ENCODE peak calls at places on chromosomes 3 and 15, in five cellular contexts. D, L, B, K and X are unnamed samples.

GRCh38 chr3:63076357-63076756 is 201.1 kb upstream of the CADPS start:
- DNase-seq in D (no peak), B (no peak), L (no peak), K (no peak), X (no peak)

GRCh38 chr3:123997543-123997942 is 5.6 kb upstream of the ROPN1 start:
- DNase-seq in K (no peak), D (peak; percentile 3), L (no peak), B (no peak), X (no peak)

GRCh38 chr15:31326729-31327673 is at the start of gene KLF13:
- DNase-seq in L (no peak), B (peak; percentile 72), K (no peak), D (peak; percentile 64), X (no peak)

GRCh38 chr15:34437687-34438086 is at the start of gene GOLGA8A:
- DNase-seq in B (peak; percentile 57), D (peak; percentile 51), K (peak; percentile 46), L (peak; percentile 70), X (peak; percentile 39)

GRCh38 chr3:30293621-30294240 is 312.7 kb upstream of the TGFBR2 start:
- DNase-seq in B (no peak), K (no peak), D (no peak), L (no peak), X (no peak)

GRCh38 chr3:172038823-172039222 is 555 bp upstream of the FNDC3B start:
- DNase-seq in D (peak; percentile 49), K (no peak), B (peak; percentile 67), L (peak; percentile 47), X (no peak)

GRCh38 chr3:111747490-111747889 is 111.6 kb upstream of the PHLDB2 start:
- DNase-seq in L (no peak), K (no peak), D (peak; percentile 73), B (peak; percentile 28), X (no peak)

GRCh38 chr15:79978694-79979519 is 7.9 kb upstream of the BCL2A1 start:
- DNase-seq in B (peak; percentile 29), K (no peak), L (no peak), D (peak; percentile 89), X (no peak)

GRCh38 chr3:195068481-195069080 is 202.4 kb downstream of the XXYLT1 start:
- DNase-seq in B (no peak), L (no peak), K (no peak), D (no peak), X (no peak)

GRCh38 chr3:44966795-44967278 is 9.1 kb downstream of the ZDHHC3 start:
- DNase-seq in B (no peak), L (no peak), K (no peak), D (no peak), X (no peak)

GRCh38 chr15:28043625-28044520 is 55.2 kb downstream of the OCA2 start:
- DNase-seq in L (no peak), K (no peak), D (no peak), B (no peak), X (no peak)

GRCh38 chr3:185688808-185689207 is 102.7 kb downstream of the SENP2 start:
- DNase-seq in D (peak; percentile 99), B (peak; percentile 99), K (peak; percentile 34), L (peak; percentile 38), X (no peak)

GRCh38 chr15:92421980-92422379 is 28.3 kb downstream of the ST8SIA2 start:
- DNase-seq in B (peak; percentile 42), L (no peak), D (peak; percentile 14), K (no peak), X (no peak)

GRCh38 chr3:70615286-70615685 is 302.8 kb upstream of the MDFIC2 start:
- DNase-seq in K (peak; percentile 56), D (no peak), B (no peak), L (peak; percentile 82), X (no peak)

GRCh38 chr3:33791477-33792166 is 6.8 kb upstream of the PDCD6IP start:
- DNase-seq in D (peak; percentile 41), B (peak; percentile 79), L (no peak), K (no peak), X (no peak)

GRCh38 chr15:66749841-66750575 is 48.0 kb downstream of the SMAD6 start:
- DNase-seq in K (no peak), D (no peak), L (no peak), B (no peak), X (no peak)

GRCh38 chr3:195119461-195120198 is 151.3 kb downstream of the XXYLT1 start:
- DNase-seq in K (peak; percentile 75), D (peak; percentile 86), L (peak; percentile 81), B (peak; percentile 95), X (peak; percentile 54)

GRCh38 chr3:148727242-148727641 is 29.5 kb downstream of the AGTR1 start:
- DNase-seq in K (no peak), B (peak; percentile 26), L (peak; percentile 68), D (no peak), X (peak; percentile 31)

GRCh38 chr3:167078070-167078622 is 302.0 kb downstream of the ZBBX start:
- DNase-seq in K (no peak), B (peak; percentile 13), L (no peak), D (no peak), X (no peak)

GRCh38 chr3:15287565-15288330 is 44.6 kb downstream of the SH3BP5 start:
- DNase-seq in K (no peak), L (no peak), B (peak; percentile 96), D (peak; percentile 94), X (no peak)

GRCh38 chr3:110149763-110150162 is 812.4 kb upstream of the DPPA4 start:
- DNase-seq in L (no peak), K (no peak), D (peak; percentile 25), B (no peak), X (no peak)

GRCh38 chr3:109729111-109729510 is 391.8 kb upstream of the DPPA4 start:
- DNase-seq in L (no peak), K (no peak), D (peak; percentile 7), B (peak; percentile 2), X (no peak)

GRCh38 chr3:168040624-168041208 is 55.0 kb downstream of the GOLIM4 start:
- DNase-seq in L (peak; percentile 45), D (peak; percentile 74), B (peak; percentile 77), K (no peak), X (no peak)

GRCh38 chr3:139906441-139906840 is 28.5 kb upstream of the CLSTN2 start:
- DNase-seq in D (peak; percentile 22), K (peak; percentile 19), B (peak; percentile 81), L (peak; percentile 34), X (no peak)

GRCh38 chr3:64906011-64906410 is 218.2 kb upstream of the ADAMTS9 start:
- DNase-seq in K (no peak), B (no peak), D (no peak), L (no peak), X (no peak)

GRCh38 chr3:128665362-128666021 is 14.9 kb upstream of the RPN1 start:
- DNase-seq in B (peak; percentile 22), L (no peak), D (no peak), K (no peak), X (no peak)

GRCh38 chr3:136838641-136839555 is 20.0 kb downstream of the SLC35G2 start:
- DNase-seq in K (no peak), B (peak; percentile 65), D (peak; percentile 64), L (no peak), X (no peak)

GRCh38 chr3:53382106-53382505 is 34.8 kb upstream of the DCP1A start:
- DNase-seq in L (no peak), K (no peak), B (no peak), D (peak; percentile 13), X (no peak)

GRCh38 chr3:123158899-123159390 is 42.8 kb upstream of the SEC22A start:
- DNase-seq in D (no peak), L (peak; percentile 10), K (no peak), B (no peak), X (no peak)

GRCh38 chr3:21954709-21955108 is 203.7 kb upstream of the ZNF385D start:
- DNase-seq in B (peak; percentile 2), K (no peak), D (peak; percentile 86), L (no peak), X (no peak)

GRCh38 chr3:129054605-129055104 is 5.9 kb upstream of the GP9 start:
- DNase-seq in D (no peak), B (no peak), K (no peak), L (no peak), X (no peak)

GRCh38 chr3:71102111-71103039 is 481.2 kb downstream of the FOXP1 start:
- DNase-seq in K (no peak), L (no peak), D (peak; percentile 99), B (peak; percentile 96), X (no peak)

GRCh38 chr15:59687831-59688230 is 1.3 kb downstream of the BNIP2 start:
- DNase-seq in L (no peak), B (peak; percentile 61), D (peak; percentile 44), K (no peak), X (no peak)

GRCh38 chr3:117547956-117548550 is 838.5 kb downstream of the TUSC7 start:
- DNase-seq in D (peak; percentile 83), B (peak; percentile 35), K (no peak), L (no peak), X (no peak)

GRCh38 chr3:117549716-117550115 is 840.1 kb downstream of the TUSC7 start:
- DNase-seq in B (no peak), L (no peak), D (no peak), K (no peak), X (no peak)

GRCh38 chr3:117548600-117548999 is 839.0 kb downstream of the TUSC7 start:
- DNase-seq in B (no peak), L (no peak), D (peak; percentile 23), K (no peak), X (no peak)

GRCh38 chr3:117540583-117540982 is 831.0 kb downstream of the TUSC7 start:
- DNase-seq in D (peak; percentile 34), K (no peak), B (peak; percentile 32), L (no peak), X (no peak)

DNA sequence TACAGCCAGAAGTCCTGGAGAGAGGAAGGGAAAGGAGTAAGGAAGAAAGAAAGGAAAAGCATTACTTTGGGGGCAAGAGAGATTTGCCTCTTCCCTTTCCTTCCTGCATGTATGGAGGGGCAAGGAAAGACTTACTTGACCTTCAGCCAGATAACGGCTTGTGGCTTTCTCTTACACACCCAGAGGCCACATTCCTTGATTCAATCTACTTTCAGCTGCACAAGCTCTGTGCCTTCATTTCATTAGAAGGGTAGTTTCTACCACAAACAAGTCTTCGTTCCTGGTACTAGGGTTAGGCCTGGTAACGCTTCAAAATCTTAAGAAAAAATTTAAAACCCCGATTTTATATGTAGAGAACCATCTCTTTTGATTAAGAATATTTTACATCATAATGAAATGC is 835.9 kb downstream of the TUSC7 start:
- DNase-seq in B (no peak), L (no peak), K (no peak), D (no peak), X (no peak)
- H3K4me2 ChIP-seq in B (no peak overlapping the region), L (no peak overlapping the region), K (no peak overlapping the region), D (no peak overlapping the region), X (no peak overlapping the region)

GRCh38 chr3:25084016-25084415 is 344.0 kb upstream of the RARB start:
- DNase-seq in D (no peak), B (no peak), K (no peak), L (no peak), X (no peak)
- H2AFZ ChIP-seq in D (no peak overlapping the region), B (peak overlapping the region; percentile 46), K (peak overlapping the region; percentile 19), L (no peak overlapping the region), X (peak overlapping the region; percentile 77)

GRCh38 chr15:58313810-58314592 is 117.8 kb upstream of the LIPC start:
- DNase-seq in D (no peak), L (no peak), B (no peak), K (no peak), X (no peak)
- H3K23ac ChIP-seq in D (no peak overlapping the region), L (no peak overlapping the region), B (peak overlapping the region; percentile 61), K (no peak overlapping the region), X (no peak overlapping the region)

GRCh38 chr15:78102211-78102610 is 9.8 kb downstream of the SH2D7 start:
- DNase-seq in L (no peak), D (no peak), B (no peak), K (no peak), X (no peak)
- H3K4me2 ChIP-seq in L (no peak overlapping the region), D (no peak overlapping the region), B (no peak overlapping the region), K (no peak overlapping the region), X (no peak overlapping the region)